ENCODE peak calls at places on chromosomes 13 and 19, in seven cellular contexts. E is neural crest cell, J is cardiac fibroblast, D is fibroblast of lung, G is Panc1, P is tibial artery, H is dorsolateral prefrontal cortex. Z is an unnamed sample.

GRCh38 chr13:79508224-79508961 is 27.4 kb downstream of the NDFIP2 start:
- DNase-seq in G (no peak), D (no peak), P (no peak), J (no peak), H (no peak), E (no peak), Z (no peak)

GRCh38 chr13:29520671-29521070 is 74.8 kb downstream of the SLC7A1 start:
- DNase-seq in G (no peak), P (no peak), E (no peak), D (peak), H (no peak), J (peak), Z (no peak)

GRCh38 chr13:113585828-113586355 is 1.3 kb downstream of the TFDP1 start:
- DNase-seq in E (no peak), J (peak), G (no peak), P (peak), H (no peak), D (no peak), Z (no peak)

GRCh38 chr19:42284641-42285341 is 15.7 kb downstream of the CIC start:
- DNase-seq in E (no peak), H (peak), D (no peak), G (no peak), J (no peak), P (no peak), Z (no peak)

GRCh38 chr19:42653841-42654240 is 59.1 kb upstream of the CEACAM8 start:
- DNase-seq in H (no peak), G (no peak), J (no peak), D (no peak), E (no peak), P (no peak), Z (no peak)

GRCh38 chr13:43784491-43784890 is 2.3 kb downstream of the ENOX1 start:
- DNase-seq in D (no peak), E (no peak), P (no peak), J (peak), G (no peak), H (no peak), Z (no peak)

GRCh38 chr13:99577934-99578917 is 77.0 kb downstream of the TM9SF2 start:
- DNase-seq in D (no peak), G (no peak), H (no peak), E (peak), J (peak), P (no peak), Z (no peak)

GRCh38 chr13:56622840-56623239 is 517.9 kb upstream of the PRR20A start:
- DNase-seq in E (no peak), D (no peak), J (no peak), G (no peak), H (no peak), P (no peak), Z (no peak)

GRCh38 chr13:30371649-30372265 is 50.5 kb upstream of the UBE2L5 start:
- DNase-seq in P (no peak), G (no peak), H (no peak), E (no peak), D (peak), J (peak), Z (no peak)

GRCh38 chr13:30108913-30109237 is 198.5 kb downstream of the KATNAL1 start:
- DNase-seq in P (no peak), G (no peak), J (no peak), E (no peak), H (no peak), D (no peak), Z (no peak)

GRCh38 chr19:44525721-44526430 is 3.6 kb downstream of the CEACAM20 start:
- DNase-seq in J (no peak), E (no peak), D (no peak), H (no peak), P (no peak), G (no peak), Z (no peak)

GRCh38 chr19:49442354-49442753 is 1.0 kb upstream of the SLC17A7 start:
- DNase-seq in G (no peak), H (peak), J (no peak), P (peak), D (no peak), E (no peak), Z (peak)

GRCh38 chr19:49614096-49614857 is 23.3 kb downstream of the PRR12 start:
- DNase-seq in J (peak), E (no peak), D (peak), G (peak), H (no peak), P (no peak), Z (no peak)

GRCh38 chr19:46081928-46082727 is 41.3 kb upstream of the IGFL4 start:
- DNase-seq in H (no peak), E (peak), D (peak), J (peak), P (no peak), G (no peak), Z (no peak)

GRCh38 chr13:78030351-78030750 is 111.7 kb upstream of the EDNRB start:
- DNase-seq in J (no peak), E (no peak), D (no peak), H (no peak), G (no peak), P (no peak), Z (no peak)

GRCh38 chr13:79525458-79525857 is 44.5 kb downstream of the NDFIP2 start:
- DNase-seq in D (peak), G (no peak), P (no peak), H (no peak), J (no peak), E (no peak), Z (no peak)

GRCh38 chr19:7426986-7427385 is 61.8 kb downstream of the PEX11G start:
- DNase-seq in P (no peak), D (no peak), J (no peak), E (no peak), G (no peak), H (no peak), Z (no peak)

GRCh38 chr19:50821248-50821612 is 2.4 kb downstream of the KLK1 start:
- DNase-seq in E (no peak), G (no peak), H (no peak), J (no peak), D (no peak), P (no peak), Z (no peak)

GRCh38 chr13:43835701-43836100 is 43.8 kb downstream of the CCDC122 start:
- DNase-seq in D (peak), H (no peak), G (no peak), P (no peak), E (no peak), J (peak), Z (no peak)

GRCh38 chr19:8149261-8150094 is at the start of gene FBN3:
- DNase-seq in G (no peak), P (no peak), D (no peak), H (no peak), E (no peak), J (no peak), Z (peak)

GRCh38 chr13:27379694-27380596 is 44.5 kb upstream of the GTF3A start:
- DNase-seq in P (peak), J (peak), D (peak), E (peak), G (no peak), H (peak), Z (peak)

GRCh38 chr19:45126654-45127053 is 33.7 kb downstream of the PPP1R37 start:
- DNase-seq in E (no peak), D (no peak), H (no peak), P (no peak), J (no peak), G (no peak), Z (no peak)

GRCh38 chr19:29524201-29524911 is 1.4 kb upstream of the VSTM2B start:
- DNase-seq in G (no peak), P (no peak), D (no peak), E (no peak), J (no peak), H (peak), Z (peak)

GRCh38 chr13:112896736-112897602 is 72.0 kb upstream of the MCF2L start:
- DNase-seq in E (no peak), D (no peak), G (no peak), P (no peak), H (no peak), J (no peak), Z (peak)

GRCh38 chr13:43245374-43245964 is 222.1 kb downstream of the DNAJC15 start:
- DNase-seq in D (peak), E (no peak), H (no peak), P (no peak), G (no peak), J (peak), Z (no peak)

GRCh38 chr19:7224205-7224833 is 69.9 kb downstream of the INSR start:
- DNase-seq in G (no peak), P (peak), J (peak), D (peak), H (peak), E (no peak), Z (no peak)

GRCh38 chr19:6723108-6723618 is 2.7 kb upstream of the C3 start:
- DNase-seq in E (no peak), G (no peak), J (peak), H (no peak), D (peak), P (peak), Z (no peak)

GRCh38 chr13:75637101-75637774 is 1.1 kb downstream of the LMO7 start:
- DNase-seq in J (no peak), H (no peak), G (no peak), E (no peak), D (no peak), P (no peak), Z (no peak)

GRCh38 chr13:31909889-31910551 is 121.6 kb upstream of the FRY start:
- DNase-seq in D (peak), J (peak), H (peak), G (peak), E (peak), P (no peak), Z (peak)

GRCh38 chr19:49149652-49150105 is 5.5 kb downstream of the HRC start:
- DNase-seq in G (no peak), E (peak), H (peak), J (peak), D (peak), P (peak), Z (peak)

DNA sequence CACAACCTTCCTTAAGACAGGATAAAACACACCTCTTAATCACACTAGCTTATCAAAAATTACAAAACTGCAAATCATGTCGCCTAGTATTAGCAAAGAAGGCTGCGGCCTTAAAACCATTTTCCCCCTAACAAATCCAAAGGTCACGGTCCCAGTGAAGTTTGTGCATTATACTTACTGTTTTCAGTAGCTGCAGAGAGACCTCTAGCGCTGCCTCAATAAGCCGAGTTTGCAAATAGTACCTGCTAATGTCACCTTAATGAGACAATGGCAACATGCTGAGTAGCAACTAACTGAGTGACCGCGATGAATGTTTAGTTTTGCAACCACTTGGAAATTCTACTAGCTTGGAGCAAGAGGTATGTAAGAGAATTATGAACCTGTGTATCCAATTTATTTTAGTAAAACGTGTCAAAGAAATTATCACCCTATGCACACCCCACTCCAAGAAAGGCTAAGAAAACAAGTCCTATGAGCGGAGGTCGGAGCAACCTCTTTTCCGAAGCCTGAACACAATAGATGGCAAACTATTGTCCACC is 1.2 kb downstream of the KPNA3 start:
- DNase-seq in H (no peak), E (no peak), J (peak), P (no peak), G (no peak), D (peak), Z (no peak)
- TF ChIP-seq CTCF in H (no peak), E (no peak), J (no peak), P (no peak), G (peak), D (no peak), Z (no peak)

GRCh38 chr19:3556978-3557460 is 367 bp downstream of the MFSD12 start:
- DNase-seq in G (no peak), H (no peak), D (peak), E (no peak), P (no peak), J (no peak), Z (peak)
- TF ChIP-seq CTCF in G (no peak), H (no peak), D (no peak), E (peak), P (no peak), J (no peak), Z (no peak)

GRCh38 chr13:39020853-39021462 is 16.9 kb downstream of the PROSER1 start:
- DNase-seq in G (no peak), P (no peak), D (no peak), H (no peak), J (no peak), E (no peak), Z (no peak)

GRCh38 chr13:39012608-39013007 is 22.0 kb upstream of the STOML3 start:
- DNase-seq in G (no peak), H (no peak), J (no peak), E (no peak), D (no peak), P (no peak), Z (peak)

GRCh38 chr13:39013462-39013861 is 22.8 kb upstream of the STOML3 start:
- DNase-seq in J (no peak), G (no peak), H (no peak), D (no peak), E (no peak), P (no peak), Z (no peak)

GRCh38 chr13:39016087-39016486 is 21.8 kb downstream of the PROSER1 start:
- DNase-seq in D (no peak), E (no peak), J (no peak), H (no peak), G (no peak), P (no peak), Z (no peak)

GRCh38 chr13:39016789-39017188 is 21.1 kb downstream of the PROSER1 start:
- DNase-seq in G (no peak), D (no peak), E (peak), J (peak), P (no peak), H (peak), Z (peak)
- TF ChIP-seq CTCF in G (peak), D (peak), E (peak), J (peak), P (no peak), H (peak), Z (peak)

DNA sequence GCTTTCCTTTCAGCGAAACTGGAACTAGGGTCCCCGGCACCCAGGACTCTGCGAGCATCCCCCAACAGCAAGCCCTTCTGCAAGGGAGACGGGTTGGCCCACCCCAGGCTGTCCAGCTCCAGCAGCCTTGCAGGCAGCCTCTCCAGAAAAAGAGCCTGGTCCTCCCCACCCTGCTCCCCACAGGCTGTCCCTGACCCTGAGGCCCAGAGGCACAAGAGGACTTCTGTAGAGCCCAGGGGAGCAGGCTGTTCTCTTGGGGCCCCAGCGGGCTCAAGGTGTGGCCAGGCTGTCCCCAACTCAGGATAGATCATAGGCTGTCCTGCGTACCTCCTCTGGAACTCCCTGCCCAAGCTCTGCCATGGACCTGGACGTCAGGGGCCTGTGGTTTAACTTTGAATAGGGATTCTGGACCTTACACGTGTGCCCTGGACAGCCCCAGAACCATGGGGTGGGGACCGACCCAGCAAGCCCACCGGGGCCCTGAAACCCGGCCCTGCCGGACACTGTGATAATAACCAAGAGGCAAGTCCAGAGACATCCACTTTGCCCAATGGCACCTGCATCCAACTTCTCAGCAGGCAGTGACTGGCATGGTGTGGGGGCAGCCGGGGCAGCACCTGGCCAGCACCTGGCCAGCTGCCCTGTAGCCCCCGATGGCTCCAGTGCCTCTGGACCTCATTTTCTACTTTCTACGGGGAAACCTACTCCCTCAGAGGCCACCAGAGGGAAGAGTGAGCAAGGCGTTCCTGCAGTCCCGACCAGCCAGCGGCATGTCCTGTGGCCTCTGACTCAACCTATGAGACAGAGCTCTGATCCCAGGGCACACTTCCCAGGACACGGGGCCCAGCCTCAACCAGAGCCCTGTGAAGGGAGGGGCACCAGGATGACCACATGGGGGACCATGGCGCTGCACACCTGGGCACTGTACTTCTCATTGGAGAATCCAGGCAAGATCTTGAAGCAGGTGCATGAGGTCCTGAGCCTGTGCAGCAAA is 50.9 kb upstream of the TPM4 start:
- DNase-seq in P (no peak), E (no peak), D (peak), G (peak), H (no peak), J (peak), Z (no peak)
- TF ChIP-seq CTCF in P (peak), E (peak), D (peak), G (no peak), H (no peak), J (peak), Z (no peak)

GRCh38 chr13:45464687-45465453 is at the start of gene COG3:
- DNase-seq in G (peak), P (peak), J (peak), E (peak), D (peak), H (peak), Z (peak)
- TF ChIP-seq CTCF in G (peak), P (peak), J (no peak), E (peak), D (peak), H (no peak), Z (no peak)

GRCh38 chr19:33639034-33639681 is 17.4 kb downstream of the CHST8 start:
- DNase-seq in J (no peak), H (no peak), P (no peak), D (no peak), G (no peak), E (no peak), Z (no peak)
- TF ChIP-seq CTCF in J (no peak), H (no peak), P (no peak), D (no peak), G (no peak), E (no peak), Z (no peak)

GRCh38 chr19:1423445-1424181 is 14.6 kb upstream of the RPS15 start:
- DNase-seq in H (no peak), J (no peak), G (no peak), D (no peak), E (no peak), P (no peak), Z (no peak)

GRCh38 chr19:1424182-1424955 is 13.8 kb upstream of the RPS15 start:
- DNase-seq in P (no peak), J (no peak), D (no peak), G (no peak), H (no peak), E (no peak), Z (no peak)

GRCh38 chr19:1422360-1422759 is 15.0 kb downstream of the DAZAP1 start:
- DNase-seq in J (no peak), P (no peak), G (no peak), D (no peak), E (no peak), H (no peak), Z (no peak)

GRCh38 chr19:1421958-1422305 is 14.5 kb downstream of the DAZAP1 start:
- DNase-seq in D (no peak), E (no peak), J (no peak), G (no peak), P (no peak), H (no peak), Z (no peak)

GRCh38 chr19:1422943-1423342 is 15.3 kb upstream of the RPS15 start:
- DNase-seq in E (no peak), H (no peak), D (no peak), J (no peak), P (no peak), G (no peak), Z (no peak)
- TF ChIP-seq CTCF in E (no peak), H (no peak), D (no peak), J (no peak), P (no peak), G (no peak), Z (no peak)

GRCh38 chr19:1247747-1248453 is 483 bp upstream of the MIDN start:
- DNase-seq in D (peak), G (no peak), E (no peak), P (peak), H (no peak), J (peak), Z (peak)
- TF ChIP-seq CTCF in D (peak), G (peak), E (no peak), P (no peak), H (no peak), J (peak), Z (no peak)